ENCODE peak calls at places on chromosomes 5 and 9, in seven cellular contexts. J, U, E, O, A, H and G are unnamed samples.

GRCh38 chr5:14628346-14628745 is 36.2 kb upstream of the OTULIN start:
- DNase-seq in U (peak; percentile 50), A (no peak), E (peak; percentile 47), H (no peak), J (no peak), O (no peak), G (peak; percentile 39)

GRCh38 chr5:2892601-2893000 is 141.1 kb upstream of the IRX2 start:
- DNase-seq in O (no peak), A (no peak), J (no peak), U (no peak), E (no peak), H (no peak), G (no peak)

GRCh38 chr5:92554447-92555085 is 1026.5 kb downstream of the NR2F1-AS1 start:
- DNase-seq in J (no peak), U (no peak), E (no peak), A (no peak), O (no peak), H (no peak), G (no peak)

GRCh38 chr9:69671291-69671903 is 774 bp downstream of the APBA1 start:
- DNase-seq in E (no peak), A (no peak), O (no peak), U (no peak), J (no peak), H (no peak), G (no peak)

GRCh38 chr9:91089405-91090131 is 272.1 kb downstream of the AUH start:
- DNase-seq in U (peak; percentile 52), O (no peak), A (no peak), H (no peak), J (no peak), E (peak; percentile 13), G (peak; percentile 64)

GRCh38 chr5:29017501-29017900 is 1979.1 kb upstream of the CDH9 start:
- DNase-seq in H (no peak), U (no peak), J (no peak), E (no peak), A (no peak), O (no peak), G (no peak)

GRCh38 chr5:135439426-135440205 is 7.5 kb downstream of the DCANP1 start:
- DNase-seq in A (no peak), U (no peak), E (no peak), O (no peak), J (no peak), H (no peak), G (no peak)

GRCh38 chr5:176359658-176360057 is 1.9 kb downstream of the KIAA1191 start:
- DNase-seq in A (no peak), J (no peak), U (no peak), E (no peak), O (no peak), H (no peak), G (no peak)

GRCh38 chr5:81245871-81246235 is 12.7 kb downstream of the CKMT2 start:
- DNase-seq in H (no peak), J (no peak), A (no peak), U (no peak), E (no peak), O (no peak), G (no peak)

GRCh38 chr9:78865757-78866156 is 568.8 kb downstream of the PSAT1 start:
- DNase-seq in J (no peak), U (no peak), O (no peak), A (no peak), E (no peak), H (no peak), G (no peak)

DNA sequence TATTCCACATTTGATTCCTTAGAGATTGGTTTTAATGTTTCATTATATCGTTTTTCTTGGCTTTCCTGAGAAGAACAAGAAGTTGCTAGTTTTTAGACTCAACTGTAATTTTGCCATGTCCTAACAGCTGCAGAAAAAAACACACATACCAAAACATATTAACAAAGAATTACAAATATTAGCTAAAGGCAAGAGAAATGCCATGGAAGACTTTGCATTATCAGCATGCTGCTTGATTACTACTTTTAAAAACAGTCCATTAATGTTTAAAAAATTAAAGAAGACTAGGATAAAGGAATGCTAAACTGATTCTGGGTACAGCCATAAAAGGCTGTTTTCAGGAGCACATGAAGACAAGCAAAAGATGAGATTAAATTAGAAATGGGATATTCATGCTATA is 20.5 kb upstream of the IFNE start:
- DNase-seq in A (no peak), E (no peak), H (no peak), U (no peak), O (no peak), J (no peak), G (no peak)
- TF ChIP-seq JUND in A (no peak), E (no peak), H (no peak), U (no peak), O (no peak), J (no peak), G (no peak)

DNA sequence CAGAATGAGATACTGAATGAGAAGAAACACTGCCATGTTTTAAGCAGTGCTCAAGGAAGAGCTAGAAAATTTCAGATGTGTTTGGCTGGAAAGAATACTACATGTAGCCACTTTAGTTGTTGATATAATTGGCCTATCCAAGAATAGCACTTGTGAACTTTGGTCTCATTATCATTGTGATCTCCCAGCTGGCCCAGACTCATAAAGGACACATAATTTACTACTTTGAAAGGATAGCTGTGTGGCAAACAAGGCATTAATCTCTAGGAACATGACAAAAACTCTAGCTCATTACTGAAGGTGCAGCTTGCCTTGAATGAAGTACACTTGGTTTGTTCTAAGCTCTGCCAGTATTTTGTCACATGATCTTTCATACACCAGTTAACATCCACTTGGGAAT is 356.3 kb downstream of the CSNK1G3 start:
- DNase-seq in H (no peak), A (no peak), U (no peak), O (no peak), E (no peak), J (no peak), G (no peak)
- TF ChIP-seq JUND in H (no peak), A (no peak), U (no peak), O (no peak), E (no peak), J (no peak), G (no peak)

GRCh38 chr5:458547-459353 is 15.8 kb downstream of the EXOC3 start:
- DNase-seq in U (no peak), E (no peak), O (no peak), A (peak; percentile 56), J (no peak), H (no peak), G (no peak)
- TF ChIP-seq JUND in U (no peak), E (no peak), O (no peak), A (peak; percentile 64), J (peak; percentile 16), H (no peak), G (no peak)

DNA sequence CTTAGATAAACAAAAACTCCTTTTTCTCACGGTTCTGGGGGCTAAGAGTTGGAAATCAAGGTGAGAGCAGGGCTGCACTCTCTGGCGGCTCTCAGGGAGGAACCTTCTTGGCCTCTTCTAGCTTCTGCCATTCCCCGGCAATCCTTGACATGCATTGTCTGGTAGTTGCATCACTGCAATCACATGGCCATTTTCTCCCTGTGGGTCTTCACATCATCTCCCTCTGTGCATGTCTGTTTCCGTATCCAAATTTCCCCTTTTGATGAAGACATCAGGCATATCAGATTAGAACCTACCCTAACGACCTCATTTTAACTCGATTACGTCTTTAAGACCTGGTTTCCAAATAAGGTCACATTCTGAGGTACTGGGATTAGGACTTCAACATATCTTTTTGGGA is 129.2 kb upstream of the MAN2A1 start:
- DNase-seq in H (no peak), J (no peak), E (no peak), A (no peak), U (no peak), O (no peak), G (no peak)
- TF ChIP-seq JUND in H (no peak), J (no peak), E (no peak), A (no peak), U (no peak), O (no peak), G (no peak)